ENCODE peak calls at places on chromosomes 11 and 22, in four cellular contexts. M is K562, R is H1, E is HepG2. Z is an unnamed sample. For H4K20me1, the result is how much of the 10 kb centered on the place peaks cover.

GRCh38 chr11:94545641-94546470 is 2.1 kb downstream of the FUT4 start:
- DNase-seq in M (no peak), R (no peak), E (no peak), Z (no peak)

GRCh38 chr11:35943761-35944502 is at the start of gene LDLRAD3:
- DNase-seq in M (peak), R (peak), E (peak), Z (peak)

GRCh38 chr11:128532016-128532570 is 55.3 kb downstream of the ETS1 start:
- DNase-seq in M (no peak), R (no peak), E (no peak), Z (no peak)

GRCh38 chr11:83656931-83657330 is 370.8 kb upstream of the CCDC90B start:
- DNase-seq in M (no peak), R (no peak), E (no peak), Z (no peak)

GRCh38 chr11:113082501-113082900 is 121.3 kb downstream of the NCAM1 start:
- DNase-seq in M (no peak), R (no peak), E (no peak), Z (no peak)

GRCh38 chr11:50155508-50155907 is 122.8 kb downstream of the OR4C45 start:
- DNase-seq in M (no peak), R (no peak), E (no peak), Z (no peak)

GRCh38 chr11:108734956-108735559 is 70.2 kb downstream of the DDX10 start:
- DNase-seq in M (peak), R (no peak), E (peak), Z (peak)

GRCh38 chr11:123371506-123372297 is 58.4 kb upstream of the GRAMD1B start:
- DNase-seq in M (no peak), R (no peak), E (no peak), Z (no peak)

GRCh38 chr11:132595711-132596111 is 936.6 kb downstream of the OPCML start:
- DNase-seq in M (no peak), R (no peak), E (no peak), Z (no peak)

GRCh38 chr11:64268687-64269379 is 15.6 kb downstream of the BAD start:
- DNase-seq in M (peak), R (peak), E (peak), Z (peak)

GRCh38 chr11:42974510-42974909 is 337.3 kb upstream of the API5 start:
- DNase-seq in M (no peak), R (no peak), E (no peak), Z (no peak)

GRCh38 chr11:70540196-70540595 is 141.9 kb downstream of the CTTN start:
- DNase-seq in M (no peak), R (no peak), E (no peak), Z (no peak)

GRCh38 chr22:28034760-28035401 is 115.8 kb upstream of the PITPNB start:
- DNase-seq in M (peak), R (no peak), E (no peak), Z (peak)

GRCh38 chr11:29809121-29809520 is 207.7 kb downstream of the KCNA4 start:
- DNase-seq in M (no peak), R (no peak), E (no peak), Z (no peak)

DNA sequence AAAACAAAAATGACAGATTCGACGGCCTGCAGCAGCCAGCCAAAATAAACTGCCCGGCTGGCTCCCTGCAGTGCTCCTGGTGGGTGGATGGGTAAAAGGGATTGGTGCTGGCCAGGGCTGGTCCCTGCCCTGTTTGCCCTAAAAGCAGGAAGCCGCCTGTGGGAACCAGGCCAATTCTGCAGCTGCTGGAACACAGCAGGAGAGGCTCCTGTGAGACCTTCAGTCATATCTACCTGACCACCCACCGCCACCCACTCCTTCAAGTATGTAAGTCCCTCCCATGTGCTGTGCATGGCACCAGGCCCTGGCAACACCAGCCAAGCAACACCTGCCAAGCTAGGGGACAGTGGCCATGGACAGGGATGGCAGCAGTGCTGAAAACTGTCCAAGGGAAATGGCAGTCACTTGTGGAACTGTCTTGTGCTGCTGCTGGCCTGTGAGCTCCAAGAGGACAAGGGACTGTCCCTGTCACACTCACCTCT is 48.7 kb upstream of the ARFGAP3 start:
- DNase-seq in M (no peak), R (no peak), E (no peak), Z (peak)
- TF ChIP-seq JUN in M (no peak), R (no peak), E (no peak), Z (no peak)

GRCh38 chr22:24424001-24424900 is 3.1 kb upstream of the ADORA2A start:
- DNase-seq in M (peak), R (peak), E (no peak), Z (no peak)
- TF ChIP-seq EZH2 in M (no peak), R (peak), E (no peak), Z (no peak)

DNA sequence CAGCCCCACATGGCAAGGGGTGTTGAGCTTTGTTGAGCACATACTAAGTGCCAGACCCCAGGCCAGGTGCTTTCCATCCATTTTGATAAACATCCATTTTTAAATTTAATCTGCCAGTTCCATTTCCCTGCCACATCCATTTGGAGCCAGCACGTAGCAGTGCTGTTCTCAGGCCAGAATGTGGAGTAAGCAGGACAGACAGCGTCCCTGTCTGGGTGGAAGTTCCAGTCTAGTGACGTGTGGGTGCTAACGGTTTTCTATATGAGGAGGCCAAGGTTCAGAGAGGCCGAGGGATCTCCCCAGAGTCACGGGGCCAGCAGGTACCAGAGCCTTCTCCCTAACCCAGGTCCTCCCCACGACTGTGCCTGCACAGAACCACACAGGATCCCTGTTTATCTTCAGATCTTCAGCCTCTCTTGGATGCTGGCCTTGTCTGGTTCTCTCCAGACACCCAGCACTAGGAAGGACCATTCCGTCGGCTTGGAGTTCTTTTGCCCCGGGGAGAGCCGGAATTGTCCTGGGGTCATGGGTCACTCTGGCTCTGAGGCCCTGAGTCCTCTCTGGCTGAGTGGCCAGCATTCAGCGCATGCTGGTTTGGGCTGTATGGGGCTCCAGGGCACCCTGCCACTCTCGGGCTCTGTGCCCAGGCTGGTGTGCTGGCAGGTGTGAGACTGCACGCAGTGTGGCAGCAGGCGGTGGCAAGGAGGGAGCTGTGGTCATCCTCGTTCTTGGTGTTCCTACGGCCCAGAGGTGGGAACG is 63.6 kb upstream of the PPARA start:
- DNase-seq in M (peak), R (no peak), E (no peak), Z (no peak)
- H4K20me1 ChIP-seq in M (under half), R (under half), E (under half), Z (under half)

GRCh38 chr11:75547617-75548054 is 14.4 kb upstream of the SERPINH1 start:
- DNase-seq in M (peak), R (peak), E (peak), Z (peak)
- TF ChIP-seq JUN in M (no peak), R (no peak), E (no peak), Z (no peak)

GRCh38 chr22:43824724-43825485 is 12.8 kb upstream of the EFCAB6 start:
- DNase-seq in M (no peak), R (peak), E (no peak), Z (no peak)
- TF ChIP-seq EZH2 in M (no peak), R (no peak), E (no peak), Z (no peak)

GRCh38 chr22:40960137-40960536 is 9.0 kb downstream of the RBX1 start:
- DNase-seq in M (no peak), R (no peak), E (no peak), Z (no peak)
- H4K20me1 ChIP-seq in M (under half), R (under half), E (under half), Z (under half)

DNA sequence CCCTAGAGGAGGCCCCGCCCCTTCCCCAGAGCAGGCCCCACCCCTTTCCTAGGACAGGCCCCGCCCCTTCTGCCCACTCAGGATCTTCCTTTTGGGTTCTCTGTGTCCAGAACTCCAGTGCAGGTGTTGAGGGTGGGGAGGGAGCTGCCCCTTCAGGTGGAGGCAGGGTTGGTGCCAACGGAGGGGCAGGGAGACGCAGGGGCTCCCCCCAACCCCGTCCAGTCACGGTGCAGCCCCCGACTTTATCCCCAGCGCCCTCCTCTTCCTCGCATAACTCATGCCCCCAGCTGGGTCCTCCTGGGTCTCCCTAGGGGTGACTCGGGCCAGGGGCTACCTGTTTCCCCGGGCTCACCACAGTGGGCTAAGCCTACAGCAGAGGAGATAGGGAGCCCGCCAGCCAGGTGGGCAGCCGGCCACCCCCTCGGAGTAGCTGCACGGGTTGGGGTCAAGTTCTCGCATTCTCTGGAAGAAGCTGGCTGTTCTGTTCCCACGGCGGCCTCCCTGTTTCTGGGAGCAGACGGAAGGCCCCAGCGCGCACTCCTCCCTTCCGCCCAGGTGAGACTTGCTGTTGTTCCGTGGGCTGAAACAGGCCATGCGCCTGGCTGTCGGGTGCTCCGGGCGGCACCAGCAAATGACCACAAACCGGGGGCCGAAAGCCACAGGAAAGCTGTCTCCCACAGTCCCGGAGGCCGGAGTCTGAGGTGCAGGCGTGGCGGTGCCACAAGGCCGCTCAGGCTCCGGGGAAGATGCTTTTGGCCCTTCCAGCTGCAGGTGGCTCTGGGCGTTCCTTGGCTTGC is 38.9 kb downstream of the MUC2 start:
- DNase-seq in M (peak), R (peak), E (no peak), Z (no peak)
- TF ChIP-seq JUN in M (no peak), R (no peak), E (no peak), Z (no peak)

DNA sequence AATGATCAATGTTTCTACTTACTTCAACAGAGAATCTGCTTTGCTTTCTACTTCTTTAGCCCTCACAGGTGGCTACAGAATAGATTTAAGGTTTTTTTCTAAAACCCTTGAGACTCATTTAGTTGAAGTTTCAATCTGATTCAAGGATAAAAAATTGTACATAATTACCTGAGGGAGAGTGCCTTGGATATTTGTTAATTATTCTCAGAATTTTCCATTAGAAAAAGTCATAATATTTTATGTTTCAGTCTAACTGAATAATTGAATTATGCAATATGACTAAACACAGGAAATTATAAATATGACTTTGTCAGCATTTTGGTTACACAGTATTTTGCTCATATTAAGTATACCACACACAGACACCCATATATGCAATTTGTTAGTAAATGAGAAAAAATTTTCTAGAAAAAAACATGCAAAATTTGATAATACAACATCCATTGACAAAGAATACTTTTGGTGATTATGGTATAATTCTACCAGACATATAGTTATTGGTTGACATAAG is at the start of gene OR8J3:
- DNase-seq in M (no peak), R (no peak), E (no peak), Z (no peak)
- TF ChIP-seq EZH2 in M (no peak), R (no peak), E (no peak), Z (no peak)

GRCh38 chr22:45207533-45207932 is 33.2 kb downstream of the KIAA0930 start:
- DNase-seq in M (no peak), R (no peak), E (no peak), Z (no peak)
- H4K20me1 ChIP-seq in M (under half), R (under half), E (under half), Z (under half)

DNA sequence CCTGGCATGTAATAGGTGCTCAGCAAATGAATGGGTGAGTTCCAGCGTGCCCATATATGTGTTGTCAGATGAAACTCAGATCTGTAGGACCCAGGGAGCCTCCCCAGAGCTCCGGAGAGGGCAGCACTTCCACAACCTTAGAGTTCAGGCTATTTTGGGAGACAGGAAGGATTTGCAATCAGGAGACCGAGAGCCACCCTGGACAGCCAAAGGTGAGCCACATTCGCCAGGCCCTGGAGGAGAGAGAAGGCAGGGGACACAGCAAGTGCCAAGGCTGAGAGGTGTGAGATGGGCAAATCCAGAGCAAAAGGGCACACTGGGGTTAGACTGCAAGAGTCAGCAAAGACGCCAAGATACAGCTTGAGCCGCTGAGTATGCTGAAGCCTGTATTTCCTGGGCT is 66.4 kb downstream of the CD82 start:
- DNase-seq in M (no peak), R (no peak), E (no peak), Z (no peak)
- TF ChIP-seq JUN in M (no peak), R (no peak), E (no peak), Z (no peak)